ENCODE peak calls at places on chromosomes 1 and 21, in four cellular contexts. P is epithelial cell of esophagus, O is WTC11, L is psoas muscle. E is an unnamed sample.

GRCh38 chr1:233025156-233025555 is 74.7 kb downstream of the NTPCR start:
- DNase-seq in P (peak; percentile 71), O (peak; percentile 71), L (peak; percentile 59), E (peak; percentile 27)

GRCh38 chr1:21573971-21574458 is 64.8 kb downstream of the ALPL start:
- DNase-seq in O (peak; percentile 83), P (peak; percentile 82), L (peak; percentile 75), E (no peak)

GRCh38 chr1:170518965-170519364 is 13.0 kb upstream of the GORAB start:
- DNase-seq in L (no peak), P (peak; percentile 11), O (no peak), E (no peak)

GRCh38 chr21:35197191-35197590 is 148.1 kb upstream of the RUNX1 start:
- DNase-seq in L (no peak), O (no peak), P (peak; percentile 45), E (no peak)

GRCh38 chr1:207428783-207429182 is 25.3 kb upstream of the CR2 start:
- DNase-seq in O (no peak), P (no peak), L (no peak), E (no peak)

GRCh38 chr1:210214573-210215409 is 17.8 kb upstream of the SERTAD4 start:
- DNase-seq in P (peak; percentile 21), O (no peak), L (no peak), E (no peak)

GRCh38 chr1:242237051-242237450 is 238.2 kb upstream of the MAP1LC3C start:
- DNase-seq in L (no peak), O (no peak), P (no peak), E (no peak)

GRCh38 chr1:67524143-67525052 is 94.2 kb upstream of the SERBP1 start:
- DNase-seq in O (no peak), L (no peak), P (peak; percentile 82), E (no peak)

GRCh38 chr1:174116042-174116441 is 43.3 kb upstream of the RABGAP1L start:
- DNase-seq in P (peak; percentile 81), O (no peak), L (no peak), E (peak; percentile 8)

GRCh38 chr1:245748246-245748645 is 593.5 kb downstream of the KIF26B start:
- DNase-seq in P (no peak), L (no peak), O (no peak), E (no peak)

GRCh38 chr1:54392401-54392800 is 13.8 kb downstream of the SSBP3 start:
- DNase-seq in L (no peak), O (no peak), P (no peak), E (no peak)

GRCh38 chr1:59143824-59144223 is 153.1 kb upstream of the FGGY start:
- DNase-seq in O (no peak), L (no peak), P (no peak), E (no peak)